ENCODE peak calls at places on chromosomes 16 and 17, in ten cellular contexts. One of them, this sample, is unnamed.

GRCh38 chr17:19273731-19274130 is 36.6 kb downstream of the EPN2 start:
- DNase-seq in amniotic stem cell: no peak
- DNase-seq in T-cell: no peak
- DNase-seq in mucosa of gallbladder: no peak
- DNase-seq in NCI-H1105 treated with DMSO at 0.1 percent for 48 hours: no peak
- DNase-seq in M059J: no peak
- DNase-seq in effector CD4-positive, alpha-beta T cell: no peak
- DNase-seq in A549: no peak
- DNase-seq in stimulated activated CD8-positive, alpha-beta memory T cell treated with anti-CD3 and anti-CD28 coated beads, Interleukin-2, amount 100 ng/mL, for 1 hour: no peak
- DNase-seq in fibroblast of gingiva: no peak
- DNase-seq in this sample: no peak

GRCh38 chr17:55710829-55711496 is 11.7 kb downstream of the TMEM100 start:
- DNase-seq in amniotic stem cell: no peak
- DNase-seq in T-cell: no peak
- DNase-seq in mucosa of gallbladder: no peak
- DNase-seq in NCI-H1105 treated with DMSO at 0.1 percent for 48 hours: no peak
- DNase-seq in M059J: no peak
- DNase-seq in effector CD4-positive, alpha-beta T cell: no peak
- DNase-seq in A549: no peak
- DNase-seq in stimulated activated CD8-positive, alpha-beta memory T cell treated with anti-CD3 and anti-CD28 coated beads, Interleukin-2, amount 100 ng/mL, for 1 hour: no peak
- DNase-seq in fibroblast of gingiva: no peak
- DNase-seq in this sample: no peak

GRCh38 chr16:89060207-89060794 is 33.4 kb upstream of the ACSF3 start:
- DNase-seq in amniotic stem cell: no peak
- DNase-seq in T-cell: no peak
- DNase-seq in mucosa of gallbladder: no peak
- DNase-seq in NCI-H1105 treated with DMSO at 0.1 percent for 48 hours: no peak
- DNase-seq in M059J: no peak
- DNase-seq in effector CD4-positive, alpha-beta T cell: no peak
- DNase-seq in A549: no peak
- DNase-seq in stimulated activated CD8-positive, alpha-beta memory T cell treated with anti-CD3 and anti-CD28 coated beads, Interleukin-2, amount 100 ng/mL, for 1 hour: no peak
- DNase-seq in fibroblast of gingiva: no peak
- DNase-seq in this sample: no peak

GRCh38 chr17:82273327-82274133 is at the start of gene CSNK1D:
- DNase-seq in amniotic stem cell: peak
- DNase-seq in T-cell: peak
- DNase-seq in mucosa of gallbladder: peak
- DNase-seq in NCI-H1105 treated with DMSO at 0.1 percent for 48 hours: peak
- DNase-seq in M059J: peak
- DNase-seq in effector CD4-positive, alpha-beta T cell: peak
- DNase-seq in A549: peak
- DNase-seq in stimulated activated CD8-positive, alpha-beta memory T cell treated with anti-CD3 and anti-CD28 coated beads, Interleukin-2, amount 100 ng/mL, for 1 hour: peak
- DNase-seq in fibroblast of gingiva: peak
- DNase-seq in this sample: peak

GRCh38 chr17:17108681-17109049 is 66.4 kb downstream of the MPRIP start:
- DNase-seq in amniotic stem cell: no peak
- DNase-seq in T-cell: no peak
- DNase-seq in mucosa of gallbladder: peak
- DNase-seq in NCI-H1105 treated with DMSO at 0.1 percent for 48 hours: no peak
- DNase-seq in M059J: no peak
- DNase-seq in effector CD4-positive, alpha-beta T cell: no peak
- DNase-seq in A549: no peak
- DNase-seq in stimulated activated CD8-positive, alpha-beta memory T cell treated with anti-CD3 and anti-CD28 coated beads, Interleukin-2, amount 100 ng/mL, for 1 hour: no peak
- DNase-seq in fibroblast of gingiva: peak
- DNase-seq in this sample: no peak

GRCh38 chr16:84513111-84514065 is 8.9 kb upstream of the MEAK7 start:
- DNase-seq in amniotic stem cell: peak
- DNase-seq in T-cell: no peak
- DNase-seq in mucosa of gallbladder: no peak
- DNase-seq in NCI-H1105 treated with DMSO at 0.1 percent for 48 hours: no peak
- DNase-seq in M059J: peak
- DNase-seq in effector CD4-positive, alpha-beta T cell: no peak
- DNase-seq in A549: no peak
- DNase-seq in stimulated activated CD8-positive, alpha-beta memory T cell treated with anti-CD3 and anti-CD28 coated beads, Interleukin-2, amount 100 ng/mL, for 1 hour: no peak
- DNase-seq in fibroblast of gingiva: no peak
- DNase-seq in this sample: no peak

GRCh38 chr16:56337858-56338325 is 87.5 kb downstream of the AMFR start:
- DNase-seq in amniotic stem cell: no peak
- DNase-seq in T-cell: no peak
- DNase-seq in mucosa of gallbladder: no peak
- DNase-seq in NCI-H1105 treated with DMSO at 0.1 percent for 48 hours: no peak
- DNase-seq in M059J: no peak
- DNase-seq in effector CD4-positive, alpha-beta T cell: no peak
- DNase-seq in A549: no peak
- DNase-seq in stimulated activated CD8-positive, alpha-beta memory T cell treated with anti-CD3 and anti-CD28 coated beads, Interleukin-2, amount 100 ng/mL, for 1 hour: no peak
- DNase-seq in fibroblast of gingiva: no peak
- DNase-seq in this sample: no peak

GRCh38 chr17:72297326-72298115 is 176.7 kb downstream of the SOX9 start:
- DNase-seq in amniotic stem cell: no peak
- DNase-seq in T-cell: no peak
- DNase-seq in mucosa of gallbladder: no peak
- DNase-seq in NCI-H1105 treated with DMSO at 0.1 percent for 48 hours: no peak
- DNase-seq in M059J: peak
- DNase-seq in effector CD4-positive, alpha-beta T cell: no peak
- DNase-seq in A549: peak
- DNase-seq in stimulated activated CD8-positive, alpha-beta memory T cell treated with anti-CD3 and anti-CD28 coated beads, Interleukin-2, amount 100 ng/mL, for 1 hour: no peak
- DNase-seq in fibroblast of gingiva: peak
- DNase-seq in this sample: peak

GRCh38 chr16:56861092-56861610 is 3.9 kb upstream of the SLC12A3 start:
- DNase-seq in amniotic stem cell: no peak
- DNase-seq in T-cell: no peak
- DNase-seq in mucosa of gallbladder: no peak
- DNase-seq in NCI-H1105 treated with DMSO at 0.1 percent for 48 hours: no peak
- DNase-seq in M059J: peak
- DNase-seq in effector CD4-positive, alpha-beta T cell: no peak
- DNase-seq in A549: no peak
- DNase-seq in stimulated activated CD8-positive, alpha-beta memory T cell treated with anti-CD3 and anti-CD28 coated beads, Interleukin-2, amount 100 ng/mL, for 1 hour: no peak
- DNase-seq in fibroblast of gingiva: no peak
- DNase-seq in this sample: no peak

GRCh38 chr17:49362723-49363117 is 670 bp upstream of the ZNF652 start:
- DNase-seq in amniotic stem cell: no peak
- DNase-seq in T-cell: no peak
- DNase-seq in mucosa of gallbladder: no peak
- DNase-seq in NCI-H1105 treated with DMSO at 0.1 percent for 48 hours: no peak
- DNase-seq in M059J: no peak
- DNase-seq in effector CD4-positive, alpha-beta T cell: no peak
- DNase-seq in A549: peak
- DNase-seq in stimulated activated CD8-positive, alpha-beta memory T cell treated with anti-CD3 and anti-CD28 coated beads, Interleukin-2, amount 100 ng/mL, for 1 hour: no peak
- DNase-seq in fibroblast of gingiva: no peak
- DNase-seq in this sample: no peak

GRCh38 chr17:6257339-6257738 is 177.6 kb downstream of the AIPL1 start:
- DNase-seq in amniotic stem cell: no peak
- DNase-seq in T-cell: no peak
- DNase-seq in mucosa of gallbladder: no peak
- DNase-seq in NCI-H1105 treated with DMSO at 0.1 percent for 48 hours: no peak
- DNase-seq in M059J: no peak
- DNase-seq in effector CD4-positive, alpha-beta T cell: no peak
- DNase-seq in A549: no peak
- DNase-seq in stimulated activated CD8-positive, alpha-beta memory T cell treated with anti-CD3 and anti-CD28 coated beads, Interleukin-2, amount 100 ng/mL, for 1 hour: no peak
- DNase-seq in fibroblast of gingiva: no peak
- DNase-seq in this sample: no peak

GRCh38 chr17:72471296-72471695 is 350.5 kb downstream of the SOX9 start:
- DNase-seq in amniotic stem cell: no peak
- DNase-seq in T-cell: no peak
- DNase-seq in mucosa of gallbladder: no peak
- DNase-seq in NCI-H1105 treated with DMSO at 0.1 percent for 48 hours: no peak
- DNase-seq in M059J: no peak
- DNase-seq in effector CD4-positive, alpha-beta T cell: no peak
- DNase-seq in A549: no peak
- DNase-seq in stimulated activated CD8-positive, alpha-beta memory T cell treated with anti-CD3 and anti-CD28 coated beads, Interleukin-2, amount 100 ng/mL, for 1 hour: no peak
- DNase-seq in fibroblast of gingiva: no peak
- DNase-seq in this sample: no peak

GRCh38 chr16:86343733-86344585 is 166.4 kb upstream of the FOXF1 start:
- DNase-seq in amniotic stem cell: no peak
- DNase-seq in T-cell: no peak
- DNase-seq in mucosa of gallbladder: no peak
- DNase-seq in NCI-H1105 treated with DMSO at 0.1 percent for 48 hours: peak
- DNase-seq in M059J: peak
- DNase-seq in effector CD4-positive, alpha-beta T cell: no peak
- DNase-seq in A549: no peak
- DNase-seq in stimulated activated CD8-positive, alpha-beta memory T cell treated with anti-CD3 and anti-CD28 coated beads, Interleukin-2, amount 100 ng/mL, for 1 hour: no peak
- DNase-seq in fibroblast of gingiva: no peak
- DNase-seq in this sample: no peak

GRCh38 chr16:67504190-67505021 is 21.1 kb upstream of the AGRP start:
- DNase-seq in amniotic stem cell: no peak
- DNase-seq in T-cell: no peak
- DNase-seq in mucosa of gallbladder: no peak
- DNase-seq in NCI-H1105 treated with DMSO at 0.1 percent for 48 hours: no peak
- DNase-seq in M059J: no peak
- DNase-seq in effector CD4-positive, alpha-beta T cell: no peak
- DNase-seq in A549: no peak
- DNase-seq in stimulated activated CD8-positive, alpha-beta memory T cell treated with anti-CD3 and anti-CD28 coated beads, Interleukin-2, amount 100 ng/mL, for 1 hour: no peak
- DNase-seq in fibroblast of gingiva: no peak
- DNase-seq in this sample: no peak

GRCh38 chr16:4016648-4017047 is 99.6 kb downstream of the ADCY9 start:
- DNase-seq in amniotic stem cell: no peak
- DNase-seq in T-cell: no peak
- DNase-seq in mucosa of gallbladder: no peak
- DNase-seq in NCI-H1105 treated with DMSO at 0.1 percent for 48 hours: no peak
- DNase-seq in M059J: peak
- DNase-seq in effector CD4-positive, alpha-beta T cell: no peak
- DNase-seq in A549: no peak
- DNase-seq in stimulated activated CD8-positive, alpha-beta memory T cell treated with anti-CD3 and anti-CD28 coated beads, Interleukin-2, amount 100 ng/mL, for 1 hour: no peak
- DNase-seq in fibroblast of gingiva: peak
- DNase-seq in this sample: no peak

GRCh38 chr17:5128905-5129535 is 13.2 kb downstream of the USP6 start:
- DNase-seq in amniotic stem cell: no peak
- DNase-seq in T-cell: no peak
- DNase-seq in mucosa of gallbladder: peak
- DNase-seq in NCI-H1105 treated with DMSO at 0.1 percent for 48 hours: no peak
- DNase-seq in M059J: no peak
- DNase-seq in effector CD4-positive, alpha-beta T cell: no peak
- DNase-seq in A549: no peak
- DNase-seq in stimulated activated CD8-positive, alpha-beta memory T cell treated with anti-CD3 and anti-CD28 coated beads, Interleukin-2, amount 100 ng/mL, for 1 hour: no peak
- DNase-seq in fibroblast of gingiva: no peak
- DNase-seq in this sample: no peak

GRCh38 chr17:52105601-52106000 is 52.9 kb downstream of the CA10 start:
- DNase-seq in amniotic stem cell: no peak
- DNase-seq in T-cell: no peak
- DNase-seq in mucosa of gallbladder: no peak
- DNase-seq in NCI-H1105 treated with DMSO at 0.1 percent for 48 hours: no peak
- DNase-seq in M059J: peak
- DNase-seq in effector CD4-positive, alpha-beta T cell: no peak
- DNase-seq in A549: no peak
- DNase-seq in stimulated activated CD8-positive, alpha-beta memory T cell treated with anti-CD3 and anti-CD28 coated beads, Interleukin-2, amount 100 ng/mL, for 1 hour: no peak
- DNase-seq in fibroblast of gingiva: no peak
- DNase-seq in this sample: no peak

GRCh38 chr17:75869282-75870141 is 8.9 kb downstream of the TRIM47 start:
- DNase-seq in amniotic stem cell: no peak
- DNase-seq in T-cell: no peak
- DNase-seq in mucosa of gallbladder: no peak
- DNase-seq in NCI-H1105 treated with DMSO at 0.1 percent for 48 hours: no peak
- DNase-seq in M059J: peak
- DNase-seq in effector CD4-positive, alpha-beta T cell: no peak
- DNase-seq in A549: peak
- DNase-seq in stimulated activated CD8-positive, alpha-beta memory T cell treated with anti-CD3 and anti-CD28 coated beads, Interleukin-2, amount 100 ng/mL, for 1 hour: no peak
- DNase-seq in fibroblast of gingiva: peak
- DNase-seq in this sample: peak

GRCh38 chr17:36657763-36658490 is 56.5 kb downstream of the MRM1 start:
- DNase-seq in amniotic stem cell: no peak
- DNase-seq in T-cell: no peak
- DNase-seq in mucosa of gallbladder: no peak
- DNase-seq in NCI-H1105 treated with DMSO at 0.1 percent for 48 hours: no peak
- DNase-seq in M059J: no peak
- DNase-seq in effector CD4-positive, alpha-beta T cell: no peak
- DNase-seq in A549: no peak
- DNase-seq in stimulated activated CD8-positive, alpha-beta memory T cell treated with anti-CD3 and anti-CD28 coated beads, Interleukin-2, amount 100 ng/mL, for 1 hour: no peak
- DNase-seq in fibroblast of gingiva: no peak
- DNase-seq in this sample: no peak

GRCh38 chr16:69888005-69888560 is 63.1 kb upstream of the CLEC18A start:
- DNase-seq in amniotic stem cell: no peak
- DNase-seq in T-cell: no peak
- DNase-seq in mucosa of gallbladder: no peak
- DNase-seq in NCI-H1105 treated with DMSO at 0.1 percent for 48 hours: no peak
- DNase-seq in M059J: no peak
- DNase-seq in effector CD4-positive, alpha-beta T cell: no peak
- DNase-seq in A549: no peak
- DNase-seq in stimulated activated CD8-positive, alpha-beta memory T cell treated with anti-CD3 and anti-CD28 coated beads, Interleukin-2, amount 100 ng/mL, for 1 hour: no peak
- DNase-seq in fibroblast of gingiva: no peak
- DNase-seq in this sample: peak

GRCh38 chr16:30445408-30446202 is at the start of gene SEPHS2:
- DNase-seq in amniotic stem cell: peak
- DNase-seq in T-cell: peak
- DNase-seq in mucosa of gallbladder: peak
- DNase-seq in NCI-H1105 treated with DMSO at 0.1 percent for 48 hours: peak
- DNase-seq in M059J: peak
- DNase-seq in effector CD4-positive, alpha-beta T cell: peak
- DNase-seq in A549: peak
- DNase-seq in stimulated activated CD8-positive, alpha-beta memory T cell treated with anti-CD3 and anti-CD28 coated beads, Interleukin-2, amount 100 ng/mL, for 1 hour: peak
- DNase-seq in fibroblast of gingiva: peak
- DNase-seq in this sample: peak

GRCh38 chr17:71980171-71980570 is 140.6 kb upstream of the SOX9 start:
- DNase-seq in amniotic stem cell: no peak
- DNase-seq in T-cell: no peak
- DNase-seq in mucosa of gallbladder: no peak
- DNase-seq in NCI-H1105 treated with DMSO at 0.1 percent for 48 hours: no peak
- DNase-seq in M059J: no peak
- DNase-seq in effector CD4-positive, alpha-beta T cell: no peak
- DNase-seq in A549: no peak
- DNase-seq in stimulated activated CD8-positive, alpha-beta memory T cell treated with anti-CD3 and anti-CD28 coated beads, Interleukin-2, amount 100 ng/mL, for 1 hour: no peak
- DNase-seq in fibroblast of gingiva: no peak
- DNase-seq in this sample: no peak

GRCh38 chr16:70778901-70779309 is 22.1 kb downstream of the VAC14 start:
- DNase-seq in amniotic stem cell: peak
- DNase-seq in T-cell: no peak
- DNase-seq in mucosa of gallbladder: peak
- DNase-seq in NCI-H1105 treated with DMSO at 0.1 percent for 48 hours: peak
- DNase-seq in M059J: peak
- DNase-seq in effector CD4-positive, alpha-beta T cell: no peak
- DNase-seq in A549: peak
- DNase-seq in stimulated activated CD8-positive, alpha-beta memory T cell treated with anti-CD3 and anti-CD28 coated beads, Interleukin-2, amount 100 ng/mL, for 1 hour: no peak
- DNase-seq in fibroblast of gingiva: peak
- DNase-seq in this sample: no peak

GRCh38 chr17:82301916-82302497 is 15.4 kb downstream of the CD7 start:
- DNase-seq in amniotic stem cell: no peak
- DNase-seq in T-cell: no peak
- DNase-seq in mucosa of gallbladder: no peak
- DNase-seq in NCI-H1105 treated with DMSO at 0.1 percent for 48 hours: no peak
- DNase-seq in M059J: no peak
- DNase-seq in effector CD4-positive, alpha-beta T cell: peak
- DNase-seq in A549: no peak
- DNase-seq in stimulated activated CD8-positive, alpha-beta memory T cell treated with anti-CD3 and anti-CD28 coated beads, Interleukin-2, amount 100 ng/mL, for 1 hour: no peak
- DNase-seq in fibroblast of gingiva: no peak
- DNase-seq in this sample: no peak

GRCh38 chr16:86018487-86018886 is 119.5 kb downstream of the IRF8 start:
- DNase-seq in amniotic stem cell: no peak
- DNase-seq in T-cell: no peak
- DNase-seq in mucosa of gallbladder: peak
- DNase-seq in NCI-H1105 treated with DMSO at 0.1 percent for 48 hours: no peak
- DNase-seq in M059J: peak
- DNase-seq in effector CD4-positive, alpha-beta T cell: no peak
- DNase-seq in A549: no peak
- DNase-seq in stimulated activated CD8-positive, alpha-beta memory T cell treated with anti-CD3 and anti-CD28 coated beads, Interleukin-2, amount 100 ng/mL, for 1 hour: no peak
- DNase-seq in fibroblast of gingiva: no peak
- DNase-seq in this sample: no peak

GRCh38 chr16:54432481-54433229 is 146.1 kb upstream of the IRX3 start:
- DNase-seq in amniotic stem cell: no peak
- DNase-seq in T-cell: no peak
- DNase-seq in mucosa of gallbladder: no peak
- DNase-seq in NCI-H1105 treated with DMSO at 0.1 percent for 48 hours: no peak
- DNase-seq in M059J: no peak
- DNase-seq in effector CD4-positive, alpha-beta T cell: no peak
- DNase-seq in A549: no peak
- DNase-seq in stimulated activated CD8-positive, alpha-beta memory T cell treated with anti-CD3 and anti-CD28 coated beads, Interleukin-2, amount 100 ng/mL, for 1 hour: no peak
- DNase-seq in fibroblast of gingiva: no peak
- DNase-seq in this sample: peak